ENCODE peak calls at places on chromosomes 4 and X, in four cellular contexts. K is K562, B is heart right ventricle, V is HCT116. A is an unnamed sample.

GRCh38 chr4:142124874-142125273 is 488.5 kb downstream of the IL15 start:
- DNase-seq in K (no peak), B (no peak), V (no peak), A (no peak)

GRCh38 chr4:48112017-48112667 is 21.9 kb downstream of the TXK start:
- DNase-seq in K (no peak), B (no peak), V (no peak), A (no peak)

GRCh38 chr4:20272411-20272872 is 20.7 kb downstream of the SLIT2 start:
- DNase-seq in K (no peak), B (no peak), V (no peak), A (no peak)

GRCh38 chr4:174910271-174910670 is 7.9 kb upstream of the ADAM29 start:
- DNase-seq in K (no peak), B (no peak), V (no peak), A (no peak)

GRCh38 chr4:55132775-55133174 is 7.4 kb upstream of the KDR start:
- DNase-seq in K (no peak), B (no peak), V (no peak), A (no peak)

GRCh38 chrX:110851780-110852179 is 56.2 kb upstream of the CHRDL1 start:
- DNase-seq in K (peak; percentile 8), B (no peak), V (no peak), A (no peak)

GRCh38 chrX:111492085-111492484 is 19.4 kb upstream of the SERTM2 start:
- DNase-seq in K (no peak), B (no peak), V (no peak), A (no peak)

GRCh38 chr4:47837582-47838294 is at the start of gene CORIN:
- DNase-seq in K (no peak), B (no peak), V (no peak), A (peak; percentile 50)

GRCh38 chr4:6123976-6124375 is 76.4 kb downstream of the JAKMIP1 start:
- DNase-seq in K (no peak), B (no peak), V (no peak), A (no peak)

GRCh38 chrX:9048801-9049200 is 14.9 kb upstream of the FAM9B start:
- DNase-seq in K (no peak), B (no peak), V (no peak), A (no peak)

GRCh38 chrX:9785944-9786741 is at the start of gene SHROOM2:
- DNase-seq in K (peak; percentile 37), B (no peak), V (no peak), A (peak; percentile 21)

GRCh38 chr4:74933562-74934015 is 673 bp downstream of the PARM1 start:
- DNase-seq in K (no peak), B (peak; percentile 16), V (no peak), A (no peak)

GRCh38 chrX:23434356-23434884 is 99.8 kb downstream of the PTCHD1 start:
- DNase-seq in K (no peak), B (peak; percentile 63), V (no peak), A (no peak)

GRCh38 chrX:22314211-22314610 is 41.5 kb downstream of the CBLL2 start:
- DNase-seq in K (no peak), B (no peak), V (no peak), A (no peak)

GRCh38 chr4:56742080-56742871 is 61.2 kb upstream of the HOPX start:
- DNase-seq in K (no peak), B (no peak), V (no peak), A (no peak)

GRCh38 chrX:18997916-18998315 is 14.0 kb upstream of the PHKA2 start:
- DNase-seq in K (no peak), B (no peak), V (no peak), A (no peak)

GRCh38 chr4:96162631-96163030 is 322.7 kb downstream of the PDHA2 start:
- DNase-seq in K (no peak), B (no peak), V (no peak), A (no peak)

GRCh38 chrX:6990552-6991193 is 156.8 kb upstream of the STS start:
- DNase-seq in K (no peak), B (no peak), V (no peak), A (no peak)

GRCh38 chrX:41734530-41734929 is 10.5 kb downstream of the GPR82 start:
- DNase-seq in K (no peak), B (no peak), V (peak; percentile 2), A (no peak)

GRCh38 chr4:184384056-184384809 is 90.1 kb downstream of the IRF2 start:
- DNase-seq in K (no peak), B (no peak), V (no peak), A (no peak)

GRCh38 chrX:9851890-9852289 is 65.7 kb downstream of the SHROOM2 start:
- DNase-seq in K (no peak), B (no peak), V (no peak), A (no peak)

GRCh38 chrX:9431281-9431680 is 33.6 kb upstream of the TBL1X start:
- DNase-seq in K (no peak), B (no peak), V (no peak), A (no peak)

GRCh38 chr4:107094332-107094731 is 58.2 kb upstream of the DKK2 start:
- DNase-seq in K (no peak), B (no peak), V (peak; percentile 32), A (no peak)

GRCh38 chrX:68710870-68711576 is 63.6 kb downstream of the STARD8 start:
- DNase-seq in K (peak; percentile 42), B (no peak), V (peak; percentile 32), A (peak; percentile 68)

GRCh38 chrX:118347131-118347530 is 1.2 kb downstream of the WDR44 start:
- DNase-seq in K (peak; percentile 33), B (no peak), V (no peak), A (no peak)

GRCh38 chr4:48699470-48699869 is 80.6 kb downstream of the FRYL start:
- DNase-seq in K (no peak), B (no peak), V (peak; percentile 16), A (no peak)

GRCh38 chr4:61723492-61723891 is 523.4 kb downstream of the ADGRL3 start:
- DNase-seq in K (no peak), B (no peak), V (no peak), A (no peak)

GRCh38 chr4:13930155-13930554 is 302.6 kb upstream of the BOD1L1 start:
- DNase-seq in K (no peak), B (no peak), V (no peak), A (no peak)

GRCh38 chrX:55907968-55908607 is 190.5 kb downstream of the RRAGB start:
- DNase-seq in K (peak; percentile 25), B (peak; percentile 38), V (peak; percentile 38), A (no peak)

GRCh38 chrX:40473460-40474204 is 107.1 kb upstream of the ATP6AP2 start:
- DNase-seq in K (no peak), B (no peak), V (no peak), A (no peak)

GRCh38 chrX:50812995-50813842 is 775 bp downstream of the SHROOM4 start:
- DNase-seq in K (no peak), B (peak; percentile 46), V (no peak), A (no peak)

GRCh38 chrX:46582325-46582724 is 8.8 kb downstream of the CHST7 start:
- DNase-seq in K (no peak), B (no peak), V (peak; percentile 28), A (no peak)

GRCh38 chr4:80305466-80305865 is 30.1 kb upstream of the CFAP299 start:
- DNase-seq in K (no peak), B (no peak), V (no peak), A (no peak)

GRCh38 chr4:147829401-147830101 is 97.7 kb downstream of the ARHGAP10 start:
- DNase-seq in K (no peak), B (peak; percentile 75), V (no peak), A (no peak)

GRCh38 chrX:38627683-38628082 is 66.3 kb downstream of the TSPAN7 start:
- DNase-seq in K (peak; percentile 61), B (no peak), V (peak; percentile 22), A (peak; percentile 33)
- TF ChIP-seq CTCF in K (peak; percentile 99), B (peak; percentile 63), V (peak; percentile 69), A (peak; percentile 80)

GRCh38 chr4:153618831-153619230 is 65.2 kb upstream of the TLR2 start:
- DNase-seq in K (no peak), B (no peak), V (no peak), A (no peak)
- H3K36me3 ChIP-seq in K (peaks cover 86% of the 10 kb centered on the region), B (no peaks in the 10 kb centered on the region), V (peaks cover 10% of the 10 kb centered on the region), A (no peaks in the 10 kb centered on the region)

GRCh38 chr4:107444-108429 is 16.6 kb upstream of the ZNF718 start:
- DNase-seq in K (no peak), B (no peak), V (no peak), A (peak; percentile 13)
- H3K9me3 ChIP-seq in K (no peaks in the 10 kb centered on the region), B (peaks cover 28% of the 10 kb centered on the region), V (peaks cover 5% of the 10 kb centered on the region), A (peaks cover 52% of the 10 kb centered on the region)

DNA sequence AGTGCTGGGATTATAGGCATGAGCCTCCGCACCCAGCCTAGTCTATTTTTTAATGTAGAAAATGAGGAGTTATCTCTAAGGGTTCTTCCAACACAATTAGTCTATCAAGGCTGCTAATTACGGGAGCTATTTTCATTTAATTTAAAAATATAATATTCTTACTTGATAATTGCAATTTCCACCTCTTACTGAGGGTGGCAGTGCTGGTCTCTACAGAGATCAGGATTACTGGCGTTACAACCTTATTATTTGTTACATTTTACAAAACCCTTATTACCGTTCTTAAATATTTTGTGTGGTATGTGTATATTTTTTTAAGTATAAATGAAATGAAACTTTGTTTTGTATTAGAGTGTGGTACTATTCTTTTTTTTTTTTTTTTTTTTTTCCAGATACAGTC is 17.6 kb upstream of the GK start:
- DNase-seq in K (peak; percentile 13), B (no peak), V (no peak), A (no peak)
- TF ChIP-seq CTCF in K (peak; percentile 47), B (peak; percentile 44), V (peak; percentile 30), A (no peak)

DNA sequence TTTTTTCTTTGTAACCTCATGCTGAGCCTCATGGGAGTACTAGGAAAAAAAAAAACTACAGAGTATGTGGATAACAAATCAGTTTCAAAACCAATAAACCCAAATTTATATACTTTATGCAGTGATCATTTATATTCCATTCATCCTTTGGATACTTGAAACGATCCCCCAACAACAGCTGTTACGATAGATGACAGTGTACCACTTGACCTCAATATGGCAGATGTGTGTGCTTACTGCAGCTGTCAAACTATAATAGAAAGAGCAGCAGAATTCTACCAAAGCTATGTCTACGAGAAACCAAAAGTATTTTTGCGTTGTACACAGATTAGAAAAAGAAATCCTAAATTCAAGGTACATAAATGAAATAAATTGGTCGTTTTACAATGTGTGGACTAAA is 337.8 kb downstream of the PDGFC start:
- DNase-seq in K (no peak), B (no peak), V (no peak), A (no peak)
- H3K36me3 ChIP-seq in K (no peaks in the 10 kb centered on the region), B (no peaks in the 10 kb centered on the region), V (no peaks in the 10 kb centered on the region), A (no peaks in the 10 kb centered on the region)

GRCh38 chrX:70088281-70088680 is 26.0 kb downstream of the OTUD6A start:
- DNase-seq in K (no peak), B (no peak), V (no peak), A (no peak)
- H3K9me3 ChIP-seq in K (no peaks in the 10 kb centered on the region), B (no peaks in the 10 kb centered on the region), V (no peaks in the 10 kb centered on the region), A (no peaks in the 10 kb centered on the region)

DNA sequence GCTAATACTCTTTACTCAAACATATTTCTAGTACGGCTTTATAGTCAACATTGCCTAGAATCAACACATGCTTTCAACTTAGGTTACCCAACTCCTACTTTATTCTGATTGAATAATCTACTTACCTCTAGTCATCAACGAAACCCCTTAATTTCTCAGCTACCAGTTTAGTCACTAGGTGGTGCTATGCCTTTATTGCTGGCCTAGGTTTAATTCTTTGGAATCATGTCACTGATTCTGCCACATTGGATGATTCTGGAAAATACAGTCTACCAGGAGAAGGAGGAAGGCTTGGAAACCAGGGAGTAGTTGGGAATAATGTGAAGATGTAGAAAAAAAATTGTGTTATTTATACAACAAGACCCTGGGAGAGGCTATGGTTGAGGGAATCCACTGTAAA is 167.7 kb downstream of the DCAF12L2 start:
- DNase-seq in K (no peak), B (no peak), V (no peak), A (no peak)
- TF ChIP-seq CTCF in K (no peak), B (peak; percentile 41), V (no peak), A (peak; percentile 27)